ENCODE peak calls at places on chromosome 3, in four cellular contexts. One of them, this sample, is unnamed.

GRCh38 chr3:107217161-107217560 is 160.1 kb upstream of the CCDC54 start:
- DNase-seq in foreskin keratinocyte: peak
- DNase-seq in RWPE1: peak
- DNase-seq in cardiac fibroblast: peak
- DNase-seq in this sample: peak

GRCh38 chr3:71361346-71361745 is 222.2 kb downstream of the FOXP1 start:
- DNase-seq in foreskin keratinocyte: no peak
- DNase-seq in RWPE1: no peak
- DNase-seq in cardiac fibroblast: no peak
- DNase-seq in this sample: no peak

GRCh38 chr3:152729906-152730305 is 105.0 kb upstream of the P2RY1 start:
- DNase-seq in foreskin keratinocyte: no peak
- DNase-seq in RWPE1: no peak
- DNase-seq in cardiac fibroblast: no peak
- DNase-seq in this sample: no peak

GRCh38 chr3:47005212-47006144 is 26.0 kb downstream of the NBEAL2 start:
- DNase-seq in foreskin keratinocyte: no peak
- DNase-seq in RWPE1: no peak
- DNase-seq in cardiac fibroblast: no peak
- DNase-seq in this sample: no peak

GRCh38 chr3:186057594-186057993 is 51.3 kb downstream of the ETV5 start:
- DNase-seq in foreskin keratinocyte: peak
- DNase-seq in RWPE1: peak
- DNase-seq in cardiac fibroblast: peak
- DNase-seq in this sample: peak

GRCh38 chr3:150251187-150251592 is 156.9 kb upstream of the TSC22D2 start:
- DNase-seq in foreskin keratinocyte: no peak
- DNase-seq in RWPE1: no peak
- DNase-seq in cardiac fibroblast: no peak
- DNase-seq in this sample: no peak

GRCh38 chr3:37526511-37526910 is 335.2 kb upstream of the CTDSPL start:
- DNase-seq in foreskin keratinocyte: no peak
- DNase-seq in RWPE1: no peak
- DNase-seq in cardiac fibroblast: peak
- DNase-seq in this sample: peak

GRCh38 chr3:49534581-49535495 is 19.4 kb upstream of the BSN start:
- DNase-seq in foreskin keratinocyte: no peak
- DNase-seq in RWPE1: no peak
- DNase-seq in cardiac fibroblast: no peak
- DNase-seq in this sample: no peak

GRCh38 chr3:186092360-186093070 is 16.4 kb downstream of the ETV5 start:
- DNase-seq in foreskin keratinocyte: no peak
- DNase-seq in RWPE1: no peak
- DNase-seq in cardiac fibroblast: no peak
- DNase-seq in this sample: no peak

GRCh38 chr3:143298380-143298779 is 178.8 kb downstream of the CHST2 start:
- DNase-seq in foreskin keratinocyte: no peak
- DNase-seq in RWPE1: no peak
- DNase-seq in cardiac fibroblast: no peak
- DNase-seq in this sample: no peak

GRCh38 chr3:110576962-110577361 is 494.7 kb upstream of the NECTIN3 start:
- DNase-seq in foreskin keratinocyte: peak
- DNase-seq in RWPE1: peak
- DNase-seq in cardiac fibroblast: peak
- DNase-seq in this sample: peak

GRCh38 chr3:72258366-72258765 is 473.4 kb upstream of the PROK2 start:
- DNase-seq in foreskin keratinocyte: no peak
- DNase-seq in RWPE1: no peak
- DNase-seq in cardiac fibroblast: no peak
- DNase-seq in this sample: no peak

GRCh38 chr3:64224826-64225606 is at the start of gene PRICKLE2:
- DNase-seq in foreskin keratinocyte: peak
- DNase-seq in RWPE1: no peak
- DNase-seq in cardiac fibroblast: peak
- DNase-seq in this sample: no peak

DNA sequence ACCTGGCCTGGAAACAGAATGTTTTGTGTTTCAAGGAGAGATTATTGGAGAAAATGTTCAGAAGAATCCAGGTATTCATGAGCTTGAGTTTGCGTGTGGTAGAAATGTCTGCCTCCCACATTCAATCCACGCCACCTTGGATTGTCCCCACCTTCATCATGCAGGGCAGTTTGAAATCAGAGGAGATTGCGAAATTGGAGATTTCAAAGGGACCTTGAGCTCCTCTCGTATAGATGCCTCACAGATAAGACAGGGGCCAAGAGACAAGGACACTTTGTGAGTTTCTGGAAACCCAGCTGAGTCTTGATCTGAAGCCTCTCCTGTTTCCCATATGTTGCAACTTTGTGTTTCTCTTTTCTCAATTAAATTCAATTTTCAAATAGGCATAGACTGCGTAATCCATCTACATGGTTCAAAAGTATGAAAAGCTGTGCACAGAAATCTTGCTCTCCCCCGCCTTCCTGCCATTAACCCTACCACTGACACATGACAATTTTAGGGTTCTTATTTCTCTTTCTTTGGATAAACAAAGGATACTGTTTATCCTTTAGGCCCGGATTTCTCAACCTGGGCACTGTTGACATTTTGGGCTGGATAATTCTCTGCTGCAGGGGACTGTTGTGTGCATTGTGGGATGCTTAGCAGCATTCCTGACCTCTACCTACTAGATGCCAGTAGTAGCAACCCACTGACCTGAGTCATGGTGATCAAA is 53.8 kb downstream of the CMTM8 start:
- DNase-seq in foreskin keratinocyte: no peak
- DNase-seq in RWPE1: no peak
- DNase-seq in cardiac fibroblast: no peak
- DNase-seq in this sample: no peak
- TF ChIP-seq CTCF in foreskin keratinocyte: no peak
- TF ChIP-seq CTCF in RWPE1: no peak
- TF ChIP-seq CTCF in cardiac fibroblast: no peak
- TF ChIP-seq CTCF in this sample: no peak

DNA sequence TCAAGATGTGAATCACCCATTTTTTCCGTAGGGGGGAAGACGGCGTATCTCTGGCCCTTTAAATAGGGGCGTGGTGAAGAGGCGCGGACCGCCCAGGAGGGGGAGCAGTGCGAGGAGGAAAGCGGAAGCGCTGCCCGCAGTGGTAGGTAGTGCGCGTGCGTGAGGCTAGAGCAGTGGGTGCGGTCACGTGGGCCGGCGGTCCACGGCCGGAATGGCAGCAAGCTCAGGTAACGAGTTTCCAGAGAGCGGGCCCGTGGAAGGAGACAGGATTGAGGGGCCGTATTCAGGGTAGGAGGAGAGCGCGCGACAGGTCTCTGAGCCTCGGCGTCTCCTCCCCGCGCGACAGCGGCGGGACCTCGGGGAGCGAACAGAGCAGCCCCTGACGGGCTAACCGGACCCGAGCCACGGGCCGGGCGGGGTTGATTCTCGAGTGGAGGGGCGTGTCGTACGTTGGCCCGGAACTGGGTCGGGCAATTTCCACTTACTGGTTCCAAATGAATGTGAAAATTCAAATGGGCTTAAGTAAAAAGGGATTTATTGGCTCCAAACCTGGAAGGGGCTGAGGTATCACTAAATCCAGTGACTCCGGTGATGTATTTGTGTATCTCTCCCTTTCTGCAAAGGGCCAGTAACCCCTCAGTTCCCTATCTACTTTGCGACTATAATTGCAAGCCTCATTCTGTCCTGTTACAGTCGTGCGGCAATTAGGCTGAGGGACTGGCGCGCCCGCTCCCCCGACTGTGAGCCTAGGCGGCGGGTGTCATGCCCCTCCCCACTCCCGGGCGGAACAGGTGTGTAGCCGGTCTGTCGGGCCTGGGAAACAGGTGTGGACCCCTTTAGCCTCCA is at the start of gene VPS8:
- DNase-seq in foreskin keratinocyte: peak
- DNase-seq in RWPE1: peak
- DNase-seq in cardiac fibroblast: peak
- DNase-seq in this sample: peak
- TF ChIP-seq CTCF in foreskin keratinocyte: peak
- TF ChIP-seq CTCF in RWPE1: peak
- TF ChIP-seq CTCF in cardiac fibroblast: peak
- TF ChIP-seq CTCF in this sample: peak

GRCh38 chr3:69406156-69406555 is 20.3 kb upstream of the FRMD4B start:
- DNase-seq in foreskin keratinocyte: no peak
- DNase-seq in RWPE1: no peak
- DNase-seq in cardiac fibroblast: peak
- DNase-seq in this sample: no peak
- TF ChIP-seq CTCF in foreskin keratinocyte: no peak
- TF ChIP-seq CTCF in RWPE1: no peak
- TF ChIP-seq CTCF in cardiac fibroblast: no peak
- TF ChIP-seq CTCF in this sample: no peak

GRCh38 chr3:9782777-9783176 is 9.5 kb downstream of the TADA3 start:
- DNase-seq in foreskin keratinocyte: no peak
- DNase-seq in RWPE1: no peak
- DNase-seq in cardiac fibroblast: no peak
- DNase-seq in this sample: peak
- TF ChIP-seq CTCF in foreskin keratinocyte: peak
- TF ChIP-seq CTCF in RWPE1: peak
- TF ChIP-seq CTCF in cardiac fibroblast: no peak
- TF ChIP-seq CTCF in this sample: peak

GRCh38 chr3:81764665-81765064 is 3.2 kb upstream of the GBE1 start:
- DNase-seq in foreskin keratinocyte: no peak
- DNase-seq in RWPE1: no peak
- DNase-seq in cardiac fibroblast: peak
- DNase-seq in this sample: peak

GRCh38 chr3:81761904-81762565 is 590 bp upstream of the GBE1 start:
- DNase-seq in foreskin keratinocyte: no peak
- DNase-seq in RWPE1: no peak
- DNase-seq in cardiac fibroblast: no peak
- DNase-seq in this sample: peak

GRCh38 chr3:81760215-81760614 is 1.2 kb downstream of the GBE1 start:
- DNase-seq in foreskin keratinocyte: no peak
- DNase-seq in RWPE1: no peak
- DNase-seq in cardiac fibroblast: no peak
- DNase-seq in this sample: peak

GRCh38 chr3:81758275-81758674 is 3.2 kb downstream of the GBE1 start:
- DNase-seq in foreskin keratinocyte: no peak
- DNase-seq in RWPE1: no peak
- DNase-seq in cardiac fibroblast: peak
- DNase-seq in this sample: peak

GRCh38 chr3:81760924-81761903 is at the start of gene GBE1:
- DNase-seq in foreskin keratinocyte: peak
- DNase-seq in RWPE1: peak
- DNase-seq in cardiac fibroblast: peak
- DNase-seq in this sample: peak
- TF ChIP-seq CTCF in foreskin keratinocyte: peak
- TF ChIP-seq CTCF in RWPE1: peak
- TF ChIP-seq CTCF in cardiac fibroblast: peak
- TF ChIP-seq CTCF in this sample: peak

DNA sequence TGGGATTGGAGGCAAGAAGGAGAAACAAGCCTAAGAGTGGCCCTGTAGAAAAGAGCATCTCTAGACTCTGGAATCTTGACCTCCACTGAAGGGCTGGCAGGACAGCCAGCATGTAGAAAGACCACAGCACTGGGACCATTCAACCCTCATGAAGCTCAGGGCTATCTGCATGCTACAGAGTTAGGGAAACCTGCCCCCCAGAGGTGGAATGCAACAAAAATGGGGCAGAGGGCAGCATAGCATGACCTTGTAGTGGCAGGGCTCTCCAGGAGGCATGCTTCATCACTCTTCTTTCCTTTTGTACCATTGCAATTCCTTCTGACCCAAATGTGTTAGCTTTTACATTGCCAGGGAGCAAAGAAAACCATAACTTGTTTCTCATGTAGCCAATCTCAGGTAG is 445.4 kb downstream of the EPHB1 start:
- DNase-seq in foreskin keratinocyte: no peak
- DNase-seq in RWPE1: no peak
- DNase-seq in cardiac fibroblast: no peak
- DNase-seq in this sample: no peak
- TF ChIP-seq CTCF in foreskin keratinocyte: no peak
- TF ChIP-seq CTCF in RWPE1: no peak
- TF ChIP-seq CTCF in cardiac fibroblast: no peak
- TF ChIP-seq CTCF in this sample: no peak

DNA sequence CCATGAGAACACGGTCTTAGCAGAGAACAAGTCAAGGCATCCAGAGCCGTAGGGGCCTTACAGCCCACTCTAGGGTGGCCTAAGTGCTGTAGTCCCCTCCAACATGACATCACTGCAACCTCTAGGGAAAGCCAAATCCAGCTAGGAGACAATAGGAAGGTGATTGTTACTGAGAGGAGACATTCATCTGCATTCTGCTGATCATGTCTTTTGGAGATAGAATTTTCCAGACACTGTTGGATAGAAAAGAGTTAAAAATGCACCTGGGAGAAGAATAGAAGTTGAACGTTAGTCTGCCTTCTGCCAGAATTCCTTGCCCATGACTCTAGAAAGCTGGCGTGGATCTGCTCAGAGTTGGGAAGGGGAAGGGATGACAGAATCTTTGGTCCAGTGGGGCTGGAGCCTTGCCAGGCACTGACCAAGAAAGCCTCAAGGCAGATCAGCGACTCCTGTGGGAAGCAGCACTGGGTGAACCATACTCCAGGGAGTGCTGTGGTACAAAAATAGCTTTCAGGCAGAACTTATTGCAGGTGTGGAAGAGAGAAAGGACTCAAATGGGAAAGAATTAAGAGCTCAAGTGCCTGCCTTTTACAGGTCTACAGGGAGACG is 44.8 kb upstream of the RAF1 start:
- DNase-seq in foreskin keratinocyte: peak
- DNase-seq in RWPE1: peak
- DNase-seq in cardiac fibroblast: peak
- DNase-seq in this sample: peak
- TF ChIP-seq CTCF in foreskin keratinocyte: peak
- TF ChIP-seq CTCF in RWPE1: no peak
- TF ChIP-seq CTCF in cardiac fibroblast: peak
- TF ChIP-seq CTCF in this sample: peak

DNA sequence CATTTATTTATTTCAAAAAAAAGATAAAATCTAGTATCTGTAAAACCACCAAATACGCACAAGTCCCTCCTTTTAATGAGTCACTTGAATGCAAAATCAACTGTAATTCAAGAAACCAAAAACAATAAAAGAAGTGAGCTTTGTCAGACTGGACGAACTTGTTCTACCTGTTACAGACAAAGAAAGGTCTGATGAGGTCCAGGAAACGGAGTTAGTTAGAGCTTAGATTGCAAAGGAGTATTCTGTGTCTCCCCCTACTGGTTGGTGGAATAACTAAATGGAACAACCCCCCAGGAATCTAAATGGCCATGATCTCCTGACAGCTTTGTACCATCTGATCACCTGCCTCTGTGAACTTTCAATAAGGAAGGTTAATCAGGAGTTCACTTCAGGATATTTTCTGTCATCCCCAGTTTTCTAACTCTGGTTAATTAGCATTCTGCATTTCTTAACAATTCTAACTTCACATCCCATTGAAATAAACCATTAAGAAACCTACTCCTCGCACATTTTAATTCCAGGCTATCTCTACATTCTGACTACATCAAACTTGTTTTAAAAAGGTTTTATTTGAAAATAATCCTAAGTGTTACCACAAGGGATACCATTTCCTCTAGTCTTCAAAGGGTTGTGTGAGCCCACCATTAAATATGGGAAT is 333.0 kb upstream of the SATB1 start:
- DNase-seq in foreskin keratinocyte: peak
- DNase-seq in RWPE1: peak
- DNase-seq in cardiac fibroblast: peak
- DNase-seq in this sample: peak
- TF ChIP-seq CTCF in foreskin keratinocyte: peak
- TF ChIP-seq CTCF in RWPE1: peak
- TF ChIP-seq CTCF in cardiac fibroblast: peak
- TF ChIP-seq CTCF in this sample: peak